ENCODE peak calls at places on chromosome 5, in four cellular contexts. One of them, this sample, is unnamed.

GRCh38 chr5:34869256-34869655 is 30.3 kb downstream of the TTC23L start:
- DNase-seq in CD4-positive, alpha-beta memory T cell: no peak
- DNase-seq in activated CD8-positive, alpha-beta memory T cell treated with anti-CD3 and anti-CD28 coated beads, Interleukin-2, amount 10 ng/mL, durations not matched to agents 7 days and 5 days: no peak
- DNase-seq in HT-29: no peak
- DNase-seq in this sample: no peak

GRCh38 chr5:21817668-21818419 is 1035.3 kb downstream of the CDH12 start:
- DNase-seq in CD4-positive, alpha-beta memory T cell: no peak
- DNase-seq in activated CD8-positive, alpha-beta memory T cell treated with anti-CD3 and anti-CD28 coated beads, Interleukin-2, amount 10 ng/mL, durations not matched to agents 7 days and 5 days: no peak
- DNase-seq in HT-29: peak; percentile 23
- DNase-seq in this sample: no peak

GRCh38 chr5:142792012-142792864 is 22.1 kb downstream of the ARHGAP26 start:
- DNase-seq in CD4-positive, alpha-beta memory T cell: no peak
- DNase-seq in activated CD8-positive, alpha-beta memory T cell treated with anti-CD3 and anti-CD28 coated beads, Interleukin-2, amount 10 ng/mL, durations not matched to agents 7 days and 5 days: no peak
- DNase-seq in HT-29: no peak
- DNase-seq in this sample: no peak

GRCh38 chr5:121171361-121171760 is 680.3 kb upstream of the FTMT start:
- DNase-seq in CD4-positive, alpha-beta memory T cell: no peak
- DNase-seq in activated CD8-positive, alpha-beta memory T cell treated with anti-CD3 and anti-CD28 coated beads, Interleukin-2, amount 10 ng/mL, durations not matched to agents 7 days and 5 days: no peak
- DNase-seq in HT-29: no peak
- DNase-seq in this sample: no peak

GRCh38 chr5:15366676-15367391 is 133.1 kb upstream of the FBXL7 start:
- DNase-seq in CD4-positive, alpha-beta memory T cell: no peak
- DNase-seq in activated CD8-positive, alpha-beta memory T cell treated with anti-CD3 and anti-CD28 coated beads, Interleukin-2, amount 10 ng/mL, durations not matched to agents 7 days and 5 days: no peak
- DNase-seq in HT-29: no peak
- DNase-seq in this sample: no peak

GRCh38 chr5:119378075-119378699 is 22.4 kb downstream of the TNFAIP8 start:
- DNase-seq in CD4-positive, alpha-beta memory T cell: no peak
- DNase-seq in activated CD8-positive, alpha-beta memory T cell treated with anti-CD3 and anti-CD28 coated beads, Interleukin-2, amount 10 ng/mL, durations not matched to agents 7 days and 5 days: no peak
- DNase-seq in HT-29: no peak
- DNase-seq in this sample: no peak

GRCh38 chr5:111779260-111780254 is 22.6 kb upstream of the NREP start:
- DNase-seq in CD4-positive, alpha-beta memory T cell: no peak
- DNase-seq in activated CD8-positive, alpha-beta memory T cell treated with anti-CD3 and anti-CD28 coated beads, Interleukin-2, amount 10 ng/mL, durations not matched to agents 7 days and 5 days: no peak
- DNase-seq in HT-29: no peak
- DNase-seq in this sample: no peak

GRCh38 chr5:157535042-157535865 is 40.3 kb downstream of the ADAM19 start:
- DNase-seq in CD4-positive, alpha-beta memory T cell: no peak
- DNase-seq in activated CD8-positive, alpha-beta memory T cell treated with anti-CD3 and anti-CD28 coated beads, Interleukin-2, amount 10 ng/mL, durations not matched to agents 7 days and 5 days: no peak
- DNase-seq in HT-29: no peak
- DNase-seq in this sample: no peak

GRCh38 chr5:36763454-36763853 is 113.1 kb upstream of the NIPBL start:
- DNase-seq in CD4-positive, alpha-beta memory T cell: no peak
- DNase-seq in activated CD8-positive, alpha-beta memory T cell treated with anti-CD3 and anti-CD28 coated beads, Interleukin-2, amount 10 ng/mL, durations not matched to agents 7 days and 5 days: no peak
- DNase-seq in HT-29: no peak
- DNase-seq in this sample: no peak

GRCh38 chr5:137708796-137709559 is 26.9 kb downstream of the KLHL3 start:
- DNase-seq in CD4-positive, alpha-beta memory T cell: no peak
- DNase-seq in activated CD8-positive, alpha-beta memory T cell treated with anti-CD3 and anti-CD28 coated beads, Interleukin-2, amount 10 ng/mL, durations not matched to agents 7 days and 5 days: no peak
- DNase-seq in HT-29: no peak
- DNase-seq in this sample: no peak

GRCh38 chr5:68999181-68999580 is 94.6 kb upstream of the SLC30A5 start:
- DNase-seq in CD4-positive, alpha-beta memory T cell: no peak
- DNase-seq in activated CD8-positive, alpha-beta memory T cell treated with anti-CD3 and anti-CD28 coated beads, Interleukin-2, amount 10 ng/mL, durations not matched to agents 7 days and 5 days: no peak
- DNase-seq in HT-29: no peak
- DNase-seq in this sample: no peak

GRCh38 chr5:1793966-1794895 is 5.4 kb downstream of the MRPL36 start:
- DNase-seq in CD4-positive, alpha-beta memory T cell: no peak
- DNase-seq in activated CD8-positive, alpha-beta memory T cell treated with anti-CD3 and anti-CD28 coated beads, Interleukin-2, amount 10 ng/mL, durations not matched to agents 7 days and 5 days: peak; percentile 72
- DNase-seq in HT-29: peak; percentile 65
- DNase-seq in this sample: no peak

GRCh38 chr5:158152151-158152550 is 293.2 kb upstream of the CLINT1 start:
- DNase-seq in CD4-positive, alpha-beta memory T cell: no peak
- DNase-seq in activated CD8-positive, alpha-beta memory T cell treated with anti-CD3 and anti-CD28 coated beads, Interleukin-2, amount 10 ng/mL, durations not matched to agents 7 days and 5 days: no peak
- DNase-seq in HT-29: no peak
- DNase-seq in this sample: no peak

This sample was measured in osteocyte.